ENCODE peak calls at places on chromosomes 16 and 17, in five cellular contexts. L is uterus, R is cardiac muscle cell, A is PC-3, C is thoracic aorta. S is an unnamed sample.

GRCh38 chr16:89599451-89599858 is 14.0 kb upstream of the DPEP1 start:
- DNase-seq in L (no peak), A (peak), R (no peak), C (no peak), S (no peak)

GRCh38 chr16:2040450-2041105 is 7.1 kb downstream of the NTHL1 start:
- DNase-seq in L (no peak), C (no peak), R (no peak), A (peak), S (no peak)

GRCh38 chr17:64259922-64260321 is 3.1 kb downstream of the TEX2 start:
- DNase-seq in C (no peak), A (peak), L (no peak), R (peak), S (no peak)

GRCh38 chr16:46757339-46758050 is 9.4 kb upstream of the MYLK3 start:
- DNase-seq in L (no peak), A (peak), R (peak), C (no peak), S (peak)

GRCh38 chr17:53668854-53669253 is 153.9 kb upstream of the KIF2B start:
- DNase-seq in A (no peak), C (no peak), L (no peak), R (no peak), S (no peak)

GRCh38 chr16:1434644-1435592 is 4.0 kb downstream of the PERCC1 start:
- DNase-seq in C (no peak), A (no peak), R (no peak), L (no peak), S (no peak)

GRCh38 chr17:17416007-17416399 is 60.8 kb upstream of the MED9 start:
- DNase-seq in C (no peak), A (peak), L (no peak), R (peak), S (no peak)

GRCh38 chr17:36474571-36474970 is 11.9 kb upstream of the ZNHIT3 start:
- DNase-seq in A (no peak), C (no peak), L (no peak), R (no peak), S (no peak)

GRCh38 chr16:27595993-27596392 is 46.0 kb downstream of the KATNIP start:
- DNase-seq in R (peak), A (no peak), L (no peak), C (no peak), S (no peak)

GRCh38 chr17:59409336-59410048 is 78.0 kb downstream of the YPEL2 start:
- DNase-seq in C (no peak), R (no peak), L (no peak), A (no peak), S (no peak)

GRCh38 chr16:50315346-50315997 is 49.1 kb downstream of the ADCY7 start:
- DNase-seq in R (no peak), L (peak), A (no peak), C (no peak), S (no peak)

GRCh38 chr17:69637399-69638165 is 223.1 kb downstream of the MAP2K6 start:
- DNase-seq in C (no peak), R (no peak), A (no peak), L (no peak), S (no peak)

GRCh38 chr17:31745964-31746650 is 112.9 kb downstream of the COPRS start:
- DNase-seq in A (no peak), L (no peak), R (no peak), C (no peak), S (no peak)

GRCh38 chr17:64491034-64491860 is 5.6 kb downstream of the POLG2 start:
- DNase-seq in C (no peak), R (peak), A (peak), L (no peak), S (no peak)

GRCh38 chr17:71764507-71764906 is 356.3 kb upstream of the SOX9 start:
- DNase-seq in L (no peak), C (no peak), R (peak), A (peak), S (no peak)

GRCh38 chr17:17876959-17877547 is 40.3 kb upstream of the SREBF1 start:
- DNase-seq in L (peak), C (peak), A (no peak), R (peak), S (peak)

GRCh38 chr17:71941920-71942319 is 178.9 kb upstream of the SOX9 start:
- DNase-seq in C (no peak), R (no peak), L (no peak), A (no peak), S (no peak)

GRCh38 chr17:10583834-10584233 is 34.4 kb upstream of the MYH2 start:
- DNase-seq in A (no peak), R (no peak), C (no peak), L (no peak), S (no peak)

GRCh38 chr16:3669067-3669466 is 14.6 kb downstream of the DNASE1 start:
- DNase-seq in R (no peak), C (no peak), A (no peak), L (no peak), S (no peak)
- H3K27ac ChIP-seq in R (no peak), C (no peak), A (no peak), L (no peak), S (no peak)

GRCh38 chr16:54813778-54814177 is 116.9 kb upstream of the IRX5 start:
- DNase-seq in R (no peak), A (no peak), L (no peak), C (no peak), S (no peak)

GRCh38 chr16:54815177-54815576 is 115.5 kb upstream of the IRX5 start:
- DNase-seq in R (no peak), L (no peak), A (no peak), C (no peak), S (peak)

GRCh38 chr16:54808890-54809289 is 121.8 kb upstream of the IRX5 start:
- DNase-seq in R (no peak), L (no peak), A (no peak), C (no peak), S (no peak)

GRCh38 chr16:54816471-54816870 is 114.2 kb upstream of the IRX5 start:
- DNase-seq in R (no peak), A (no peak), L (no peak), C (no peak), S (no peak)

DNA sequence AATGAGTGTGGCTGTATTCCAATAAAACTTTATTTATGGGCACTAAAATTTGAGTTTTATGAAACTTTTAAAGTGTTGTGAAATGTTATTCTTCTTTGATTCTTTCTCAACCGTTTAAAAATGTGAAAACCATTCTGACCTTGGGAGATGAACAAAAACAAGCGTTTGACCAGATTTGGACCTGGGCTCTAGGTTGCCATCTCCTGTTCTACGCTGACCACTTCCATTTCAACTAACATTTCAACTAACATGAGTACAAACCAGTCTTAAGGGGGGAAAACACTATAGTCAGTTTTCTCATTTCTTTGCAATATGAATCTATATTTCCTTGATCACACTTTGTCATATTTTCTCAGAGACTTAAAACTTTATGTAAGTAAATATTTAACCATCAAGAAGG is 118.4 kb upstream of the IRX5 start:
- DNase-seq in C (no peak), R (peak), L (no peak), A (no peak), S (no peak)
- TF ChIP-seq CTCF in C (no peak), R (peak), L (no peak), A (no peak), S (peak)

GRCh38 chr17:47227862-47228261 is 18.7 kb downstream of the MYL4 start:
- DNase-seq in C (no peak), L (no peak), R (no peak), A (no peak), S (no peak)

GRCh38 chr17:47224971-47225370 is 15.8 kb downstream of the MYL4 start:
- DNase-seq in R (no peak), L (no peak), A (peak), C (no peak), S (no peak)

GRCh38 chr17:47223460-47223859 is 14.3 kb downstream of the MYL4 start:
- DNase-seq in L (no peak), A (no peak), R (no peak), C (no peak), S (no peak)

GRCh38 chr17:47225436-47225858 is 16.3 kb downstream of the MYL4 start:
- DNase-seq in C (peak), A (peak), L (peak), R (peak), S (peak)

DNA sequence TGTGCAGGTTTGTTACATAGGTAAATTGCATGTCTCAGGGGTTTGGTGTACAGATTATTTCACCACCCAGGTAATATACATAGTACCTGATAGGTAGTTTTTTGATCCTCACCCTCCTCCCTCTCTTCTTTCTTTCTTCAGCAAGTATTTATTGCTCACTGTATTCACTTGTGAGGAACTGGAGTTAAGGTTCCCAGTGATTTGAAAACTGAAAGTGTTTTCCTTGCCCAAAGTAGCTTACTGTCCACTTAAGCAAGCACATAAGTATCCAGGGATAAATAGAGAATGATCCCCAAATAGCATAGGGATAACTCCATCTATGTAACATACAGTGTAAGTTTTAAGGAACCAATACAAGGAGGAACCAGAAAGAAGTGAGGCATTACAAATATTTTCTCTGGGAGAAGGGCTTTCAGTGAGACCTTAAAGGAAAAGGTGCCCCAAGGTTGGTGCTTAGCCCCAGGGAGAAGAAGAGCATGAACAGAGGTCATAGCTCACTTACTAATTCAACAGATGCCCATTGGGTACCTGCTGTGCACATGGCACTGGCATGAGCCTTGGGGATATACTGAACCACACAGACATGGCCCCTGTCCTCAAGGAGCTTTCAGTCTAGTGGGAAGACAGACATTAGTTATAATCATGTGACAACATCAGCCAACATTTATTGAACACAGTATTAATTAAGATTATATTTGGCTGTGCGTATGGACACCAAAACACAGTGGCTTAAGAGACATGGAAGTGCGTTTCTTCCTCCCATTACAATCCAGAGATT is 17.0 kb downstream of the MYL4 start:
- DNase-seq in C (no peak), L (no peak), R (peak), A (no peak), S (no peak)
- H3K27ac ChIP-seq in C (peak), L (peak), R (peak), A (peak), S (peak)

DNA sequence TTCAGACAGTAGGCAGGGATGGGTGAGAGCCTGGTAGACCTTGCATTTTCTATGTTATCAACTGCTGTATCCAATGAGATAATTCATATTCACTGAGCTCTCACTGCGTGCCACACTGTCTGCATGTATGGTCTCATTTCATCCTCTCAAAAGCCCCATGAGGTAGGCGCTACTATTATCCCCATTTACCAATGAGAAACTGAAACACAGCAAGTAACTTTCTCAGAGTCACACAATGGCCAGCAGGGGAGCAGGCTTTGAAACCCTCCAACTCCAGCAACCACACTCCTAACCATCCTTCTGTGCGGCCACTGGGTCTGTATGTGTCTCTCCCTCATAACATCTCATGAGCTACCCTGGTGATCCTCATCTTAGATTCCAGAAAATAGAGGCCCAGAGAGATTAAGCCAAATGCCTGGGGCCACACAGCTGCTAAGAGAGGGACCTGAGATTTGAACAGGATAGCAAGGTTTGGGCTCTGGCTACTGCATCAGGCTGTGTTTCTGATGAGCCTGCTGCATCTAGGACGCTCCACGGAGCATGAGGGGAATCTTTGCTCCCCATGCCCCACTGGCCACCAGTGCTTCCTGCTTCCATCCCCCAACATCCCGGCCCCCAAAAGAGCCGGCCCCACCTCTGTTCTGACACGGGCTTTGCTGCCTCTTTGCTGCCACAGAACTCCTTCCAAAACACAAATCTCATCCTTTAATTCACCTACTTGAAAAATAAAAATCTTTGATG is 3.2 kb downstream of the CCR7 start:
- DNase-seq in L (no peak), A (no peak), R (no peak), C (no peak), S (no peak)
- TF ChIP-seq CTCF in L (no peak), A (no peak), R (peak), C (no peak), S (no peak)

DNA sequence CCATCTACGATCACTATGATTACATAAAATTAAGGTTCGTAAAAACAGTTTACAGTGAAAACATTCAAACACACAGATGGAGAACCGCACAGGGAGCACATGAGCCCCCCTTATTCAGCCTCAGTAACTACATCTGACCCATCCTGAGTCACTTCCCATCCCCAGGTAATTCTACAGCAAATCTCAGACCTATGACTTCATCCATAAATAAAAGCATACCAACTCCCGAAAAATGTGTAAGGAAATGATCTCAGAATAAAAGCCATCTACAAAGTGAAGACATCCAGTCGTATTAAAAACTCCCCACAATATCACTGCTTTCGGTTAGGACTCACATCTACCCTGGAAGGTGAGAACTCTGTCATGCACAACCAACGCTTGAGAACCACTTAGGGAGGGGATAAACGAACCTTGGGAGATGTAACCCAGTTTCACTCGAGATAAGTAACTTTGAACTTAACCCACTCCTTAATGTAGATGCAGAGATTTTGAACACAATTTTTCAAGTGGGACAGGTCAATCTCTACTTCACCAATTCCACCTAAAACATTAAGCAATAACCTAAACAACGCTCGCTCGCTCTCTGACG is 1.3 kb downstream of the USP36 start:
- DNase-seq in A (peak), C (no peak), R (no peak), L (no peak), S (no peak)
- H3K27ac ChIP-seq in A (peak), C (peak), R (peak), L (peak), S (peak)

GRCh38 chr16:88588148-88588547 is 17.9 kb downstream of the ZC3H18 start:
- DNase-seq in L (no peak), R (no peak), A (no peak), C (no peak), S (no peak)

GRCh38 chr16:88582912-88583575 is 12.8 kb downstream of the ZC3H18 start:
- DNase-seq in L (no peak), R (no peak), A (no peak), C (no peak), S (no peak)

GRCh38 chr16:88585269-88585668 is 15.1 kb downstream of the ZC3H18 start:
- DNase-seq in C (no peak), A (no peak), L (no peak), R (no peak), S (no peak)

GRCh38 chr16:88581033-88581432 is 10.8 kb downstream of the ZC3H18 start:
- DNase-seq in R (no peak), L (no peak), A (no peak), C (no peak), S (no peak)

DNA sequence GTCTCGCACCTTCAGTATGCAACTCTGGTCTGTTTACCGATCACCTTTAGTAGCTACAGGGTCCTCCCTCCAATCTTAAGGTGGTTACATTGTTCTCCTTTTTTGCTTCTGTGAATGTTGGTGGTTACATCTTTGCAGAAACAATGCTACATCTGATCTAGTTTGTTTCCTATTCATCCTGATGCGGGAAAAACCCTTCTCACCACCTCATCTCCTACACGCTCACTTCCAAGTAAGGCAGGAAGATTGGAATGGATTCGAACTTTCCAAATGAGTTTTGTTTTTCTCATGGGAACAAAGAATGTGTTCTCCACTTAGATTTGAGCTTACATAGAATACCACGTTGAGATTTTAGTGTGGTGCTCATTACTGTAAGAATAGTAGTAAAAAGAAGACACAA is 14.5 kb downstream of the ZC3H18 start:
- DNase-seq in L (no peak), C (no peak), A (no peak), R (no peak), S (no peak)
- TF ChIP-seq CTCF in L (no peak), C (no peak), A (no peak), R (no peak), S (no peak)

DNA sequence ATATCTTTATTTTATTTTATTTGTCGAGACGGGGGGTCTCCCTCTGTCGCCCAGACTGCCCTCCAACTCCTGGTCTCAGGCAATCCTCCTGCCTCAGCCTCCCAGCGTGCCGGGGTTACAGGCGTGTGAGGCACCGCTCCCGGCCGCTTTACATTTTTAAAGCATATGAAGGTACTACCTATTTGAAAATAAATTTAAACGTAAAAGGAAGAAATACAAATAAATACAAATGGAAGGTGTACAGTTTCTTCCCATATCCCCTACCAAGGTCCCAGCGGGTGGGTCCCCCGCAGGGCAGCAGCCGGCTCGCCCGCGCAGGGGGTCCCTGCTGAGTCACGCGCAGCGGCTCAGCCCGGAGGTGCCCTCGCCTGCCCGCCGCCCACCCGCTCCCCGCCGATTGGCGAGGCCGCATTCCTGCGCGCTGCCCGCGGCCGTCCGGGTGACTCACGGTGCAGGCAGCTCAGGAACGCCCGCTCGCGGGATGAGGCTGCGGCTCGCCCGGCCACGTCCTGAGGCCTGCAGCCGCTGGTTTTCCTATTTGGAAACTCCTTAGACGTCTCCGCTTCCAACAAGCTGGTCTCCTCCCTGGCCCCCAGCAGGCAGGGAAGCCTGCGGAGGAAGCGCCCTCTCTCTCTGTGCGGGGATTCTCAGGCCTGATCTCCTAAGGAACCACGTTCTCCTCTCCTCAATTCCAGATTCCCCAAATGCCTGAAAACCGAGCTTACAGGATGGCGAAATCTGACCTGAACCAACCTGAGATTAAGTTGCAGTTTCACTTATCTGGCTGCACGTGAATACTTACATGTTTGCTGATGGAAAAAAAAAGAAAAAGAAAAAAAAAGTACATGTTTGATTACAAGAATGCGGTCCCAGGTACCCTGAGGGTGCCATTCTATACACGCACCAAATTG is 54.8 kb upstream of the MAP3K14 start:
- DNase-seq in C (peak), L (peak), A (peak), R (peak), S (peak)
- H3K27ac ChIP-seq in C (peak), L (peak), A (peak), R (peak), S (peak)

S was measured in left ventricle myocardium inferior.